ENCODE peak calls at places on chromosomes 3 and 15, in four cellular contexts. V is stomach, A is transverse colon, Z is thyroid gland. Q is an unnamed sample.

GRCh38 chr3:71307884-71308697 is 275.4 kb downstream of the FOXP1 start:
- DNase-seq in A (no peak), Z (no peak), V (no peak), Q (no peak)

GRCh38 chr3:197908957-197909701 is 40.9 kb upstream of the RPL35A start:
- DNase-seq in Z (no peak), A (no peak), V (no peak), Q (no peak)

GRCh38 chr3:101963902-101964362 is 114.6 kb downstream of the NFKBIZ start:
- DNase-seq in Z (no peak), V (no peak), A (no peak), Q (no peak)

GRCh38 chr15:60326824-60327654 is 70.7 kb downstream of the ANXA2 start:
- DNase-seq in A (no peak), V (no peak), Z (peak; percentile 11), Q (no peak)

GRCh38 chr15:48631191-48631770 is 14.2 kb downstream of the FBN1 start:
- DNase-seq in Z (no peak), V (no peak), A (no peak), Q (no peak)

GRCh38 chr3:126548556-126549466 is 9.9 kb downstream of the C3orf22 start:
- DNase-seq in A (peak; percentile 2), V (peak; percentile 16), Z (no peak), Q (no peak)

GRCh38 chr15:57375827-57376694 is at the start of gene CGNL1:
- DNase-seq in A (peak; percentile 35), V (peak; percentile 71), Z (peak; percentile 70), Q (peak; percentile 76)

GRCh38 chr15:90419738-90420487 is 31.9 kb downstream of the IQGAP1 start:
- DNase-seq in V (no peak), Z (no peak), A (no peak), Q (no peak)

GRCh38 chr15:90142216-90143175 is 40.2 kb upstream of the IDH2 start:
- DNase-seq in V (no peak), A (no peak), Z (no peak), Q (no peak)

GRCh38 chr15:59116141-59116540 is 11.2 kb downstream of the CCNB2 start:
- DNase-seq in Z (no peak), V (no peak), A (no peak), Q (no peak)

GRCh38 chr3:150627557-150627956 is 24.4 kb downstream of the SELENOT start:
- DNase-seq in Z (no peak), A (no peak), V (no peak), Q (no peak)

GRCh38 chr3:197487911-197488391 is 67.8 kb downstream of the BDH1 start:
- DNase-seq in A (no peak), Z (peak; percentile 28), V (no peak), Q (peak; percentile 86)

GRCh38 chr3:148955544-148956346 is 35.6 kb upstream of the GYG1 start:
- DNase-seq in V (peak; percentile 39), A (peak; percentile 35), Z (peak; percentile 51), Q (no peak)

GRCh38 chr3:134516905-134517304 is 31.0 kb downstream of the CEP63 start:
- DNase-seq in V (no peak), Z (no peak), A (no peak), Q (no peak)

GRCh38 chr3:72961766-72962165 is 34.8 kb upstream of the PPP4R2 start:
- DNase-seq in Z (no peak), A (no peak), V (no peak), Q (no peak)

GRCh38 chr15:101043011-101043410 is 123.9 kb downstream of the LRRK1 start:
- DNase-seq in Z (no peak), A (peak; percentile 2), V (peak; percentile 23), Q (no peak)

GRCh38 chr3:156795890-156796451 is 30.2 kb upstream of the LEKR1 start:
- DNase-seq in V (no peak), Z (no peak), A (no peak), Q (no peak)

GRCh38 chr15:101437209-101437608 is 52.3 kb downstream of the PCSK6 start:
- DNase-seq in Z (no peak), V (peak; percentile 23), A (no peak), Q (peak; percentile 47)

GRCh38 chr15:83380026-83380425 is 67.1 kb upstream of the SH3GL3 start:
- DNase-seq in A (no peak), Z (no peak), V (no peak), Q (no peak)

GRCh38 chr15:27179789-27180188 is 208.8 kb downstream of the GABRG3 start:
- DNase-seq in V (no peak), A (no peak), Z (peak; percentile 36), Q (no peak)

GRCh38 chr3:49007068-49007770 is at the start of gene WDR6:
- DNase-seq in V (peak; percentile 99), A (peak; percentile 98), Z (peak; percentile 99), Q (peak; percentile 98)
- TF ChIP-seq POLR2A in V (no peak), A (peak; percentile 84), Z (no peak), Q (peak; percentile 52)

GRCh38 chr3:26114851-26115250 is 325.0 kb downstream of the OXSM start:
- DNase-seq in A (no peak), Z (no peak), V (no peak), Q (no peak)

DNA sequence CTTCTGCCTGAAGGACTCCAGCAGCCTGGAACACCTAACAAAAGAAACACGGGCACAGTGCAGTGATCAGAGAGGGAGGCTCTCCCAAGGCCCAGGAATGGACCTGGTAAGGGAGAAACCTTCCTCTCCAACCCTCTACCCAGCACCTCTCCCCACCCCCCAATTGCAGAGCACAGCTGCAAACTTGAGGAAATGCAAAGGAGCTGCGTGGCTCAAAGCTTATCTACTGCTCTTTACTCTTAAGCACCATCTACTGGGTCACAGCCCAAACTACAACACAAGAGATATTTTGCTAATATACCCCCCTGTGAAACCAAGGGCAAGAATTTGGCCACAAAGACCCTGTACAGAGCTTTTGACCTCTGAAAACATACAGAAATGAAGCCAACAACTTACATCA is 328.3 kb downstream of the OXSM start:
- DNase-seq in Z (no peak), V (no peak), A (no peak), Q (no peak)
- TF ChIP-seq CTCF in Z (no peak), V (no peak), A (no peak), Q (no peak)

GRCh38 chr3:12221663-12222062 is 63.0 kb upstream of the TIMP4 start:
- DNase-seq in Z (no peak), A (no peak), V (no peak), Q (no peak)

GRCh38 chr3:12218161-12218560 is 59.4 kb upstream of the TIMP4 start:
- DNase-seq in V (no peak), A (no peak), Z (no peak), Q (no peak)

GRCh38 chr3:12224181-12225147 is 64.4 kb upstream of the PPARG start:
- DNase-seq in V (peak; percentile 82), Z (no peak), A (peak; percentile 85), Q (peak; percentile 57)

GRCh38 chr3:12227833-12228232 is 61.0 kb upstream of the PPARG start:
- DNase-seq in Z (peak; percentile 28), A (no peak), V (no peak), Q (no peak)

GRCh38 chr3:12222765-12223485 is 64.2 kb upstream of the TIMP4 start:
- DNase-seq in Z (no peak), V (no peak), A (no peak), Q (no peak)
- H3K27ac ChIP-seq in Z (no peak overlapping the region), V (peak overlapping the region; percentile 36), A (peak overlapping the region; percentile 24), Q (no peak overlapping the region)

GRCh38 chr3:98530676-98531075 is 1.1 kb upstream of the GPR15 start:
- DNase-seq in V (no peak), Z (no peak), A (no peak), Q (no peak)

GRCh38 chr3:98532709-98533571 is 1.2 kb downstream of the GPR15 start:
- DNase-seq in A (no peak), V (no peak), Z (no peak), Q (no peak)

GRCh38 chr3:98532275-98532637 is 478 bp downstream of the GPR15 start:
- DNase-seq in A (no peak), Z (no peak), V (no peak), Q (no peak)

GRCh38 chr3:98529856-98530459 is 1.8 kb upstream of the GPR15 start:
- DNase-seq in V (no peak), Z (no peak), A (no peak), Q (no peak)

GRCh38 chr3:98531622-98532274 is at the start of gene GPR15:
- DNase-seq in V (no peak), A (no peak), Z (no peak), Q (no peak)
- TF ChIP-seq POLR2A in V (no peak), A (no peak), Z (no peak), Q (no peak)

DNA sequence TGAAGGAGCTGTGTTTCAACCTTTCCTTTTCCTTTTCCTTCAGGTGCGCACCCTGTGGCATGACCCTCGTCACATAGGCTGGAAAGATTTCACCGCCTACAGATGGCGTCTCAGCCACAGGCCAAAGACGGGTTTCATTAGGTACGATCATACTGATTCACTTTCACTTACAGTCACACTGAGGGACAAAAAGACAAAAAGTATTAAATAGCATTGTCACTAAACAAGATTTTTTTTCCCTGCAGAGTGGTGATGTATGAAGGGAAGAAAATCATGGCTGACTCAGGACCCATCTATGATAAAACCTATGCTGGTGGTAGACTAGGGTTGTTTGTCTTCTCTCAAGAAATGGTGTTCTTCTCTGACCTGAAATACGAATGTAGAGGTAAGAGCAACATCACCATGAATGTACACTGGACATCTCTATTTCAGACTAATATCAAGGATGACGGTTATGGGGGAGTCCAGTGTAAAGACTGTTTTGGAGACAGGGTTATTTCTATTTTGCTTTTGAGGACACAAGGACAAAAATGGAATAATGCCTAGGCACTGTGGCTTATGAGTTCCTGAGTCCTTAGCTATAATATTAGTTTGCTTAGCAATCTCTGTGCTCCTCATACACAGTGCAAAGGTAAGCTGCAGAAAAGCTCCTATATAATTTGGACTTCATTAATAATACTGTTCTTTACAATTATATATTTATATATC is 13.3 kb downstream of the THBS1 start:
- DNase-seq in V (no peak), A (peak; percentile 47), Z (no peak), Q (no peak)
- TF ChIP-seq CTCF in V (no peak), A (no peak), Z (no peak), Q (no peak)

DNA sequence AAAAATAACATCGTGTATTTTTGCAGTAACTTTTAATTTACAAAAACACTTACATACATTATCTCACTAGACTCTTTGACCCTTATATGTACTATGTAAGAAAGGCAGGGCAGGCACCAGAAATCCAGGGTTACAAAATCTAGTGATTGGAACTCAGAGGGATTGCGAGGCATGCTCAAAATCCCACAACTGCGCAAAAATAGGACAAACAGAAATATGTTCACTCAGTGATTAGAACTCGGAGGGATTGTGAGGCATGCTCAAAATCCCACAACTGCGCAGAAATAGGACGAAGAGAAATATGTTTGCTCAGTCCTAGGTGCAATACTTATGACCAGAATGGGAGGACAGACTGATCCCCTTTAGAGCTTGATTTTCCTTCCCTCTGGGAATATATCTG is 79.2 kb upstream of the TGFBR2 start:
- DNase-seq in A (no peak), V (no peak), Z (no peak), Q (no peak)
- H3K27ac ChIP-seq in A (no peak overlapping the region), V (no peak overlapping the region), Z (peak overlapping the region; percentile 71), Q (peak overlapping the region; percentile 27)